ENCODE peak calls at places on chromosome 12, in five cellular contexts. D, Y, P, F and G are unnamed samples.

GRCh38 chr12:115146453-115146852 is 462.5 kb upstream of the TBX3 start:
- DNase-seq in D (no peak), Y (no peak), P (no peak), F (no peak), G (no peak)

GRCh38 chr12:103600967-103601728 is 14.1 kb downstream of the STAB2 start:
- DNase-seq in D (peak; percentile 27), Y (no peak), P (no peak), F (no peak), G (no peak)

GRCh38 chr12:104006929-104007328 is 41.3 kb downstream of the TDG start:
- DNase-seq in D (no peak), Y (no peak), P (peak; percentile 81), F (no peak), G (no peak)

GRCh38 chr12:122168492-122168891 is 5.5 kb downstream of the IL31 start:
- DNase-seq in D (no peak), Y (no peak), P (no peak), F (no peak), G (no peak)

GRCh38 chr12:49582840-49583239 is 14.9 kb upstream of the MCRS1 start:
- DNase-seq in D (no peak), Y (no peak), P (no peak), F (no peak), G (no peak)

GRCh38 chr12:108930155-108930554 is 50.3 kb downstream of the DAO start:
- DNase-seq in D (no peak), Y (no peak), P (no peak), F (no peak), G (no peak)

GRCh38 chr12:51868821-51869489 is 18.9 kb upstream of the ANKRD33 start:
- DNase-seq in D (no peak), Y (no peak), P (peak; percentile 34), F (no peak), G (no peak)

GRCh38 chr12:67827820-67828383 is 161.3 kb upstream of the IFNG-AS1 start:
- DNase-seq in D (no peak), Y (no peak), P (peak; percentile 98), F (no peak), G (no peak)

GRCh38 chr12:75765170-75766059 is 254.0 kb upstream of the KRR1 start:
- DNase-seq in D (no peak), Y (no peak), P (no peak), F (no peak), G (no peak)

GRCh38 chr12:55072093-55072492 is 52.3 kb downstream of the NEUROD4 start:
- DNase-seq in D (peak; percentile 61), Y (peak; percentile 63), P (peak; percentile 54), F (peak; percentile 51), G (peak; percentile 63)

GRCh38 chr12:19129486-19130223 is at the start of gene PLEKHA5:
- DNase-seq in D (peak; percentile 79), Y (no peak), P (peak; percentile 90), F (peak; percentile 69), G (peak; percentile 76)